ENCODE peak calls at places on chromosomes 11 and 22, in eight cellular contexts. B, J, E, M, F, A, S and Z are unnamed samples.

GRCh38 chr11:83195176-83195531 is 1.6 kb downstream of the ANKRD42 start:
- DNase-seq in B (no peak), J (no peak), E (no peak), M (no peak), F (no peak), A (no peak), S (peak), Z (no peak)

GRCh38 chr11:32006799-32007388 is 84.0 kb upstream of the RCN1 start:
- DNase-seq in B (peak), J (peak), E (no peak), M (no peak), F (peak), A (peak), S (peak), Z (peak)

GRCh38 chr22:37552560-37553163 is 7.6 kb upstream of the CDC42EP1 start:
- DNase-seq in B (no peak), J (peak), E (no peak), M (no peak), F (no peak), A (no peak), S (peak), Z (peak)

GRCh38 chr11:69244286-69244685 is 49.7 kb upstream of the MYEOV start:
- DNase-seq in B (no peak), J (no peak), E (no peak), M (no peak), F (no peak), A (no peak), S (no peak), Z (no peak)

GRCh38 chr22:39287076-39287743 is 32.2 kb downstream of the RPL3 start:
- DNase-seq in B (no peak), J (no peak), E (no peak), M (no peak), F (no peak), A (no peak), S (no peak), Z (no peak)

GRCh38 chr22:49016909-49017768 is 810.5 kb downstream of the BRD1 start:
- DNase-seq in B (no peak), J (no peak), E (no peak), M (no peak), F (no peak), A (no peak), S (no peak), Z (no peak)

GRCh38 chr11:132126973-132127900 is 756.8 kb downstream of the NTM start:
- DNase-seq in B (peak), J (peak), E (no peak), M (peak), F (peak), A (peak), S (peak), Z (peak)

GRCh38 chr11:3056296-3057068 is 741 bp downstream of the CARS1 start:
- DNase-seq in B (peak), J (no peak), E (no peak), M (no peak), F (no peak), A (no peak), S (peak), Z (no peak)